ENCODE peak calls at places on chromosomes 13 and 19, in six cellular contexts. Z, L, K, W, M and D are unnamed samples.

GRCh38 chr19:52823676-52824075 is 2.2 kb upstream of the ZNF28 start:
- DNase-seq in Z (no peak), L (no peak), K (no peak), W (no peak), M (no peak), D (no peak)

GRCh38 chr13:90447735-90448103 is 899.8 kb upstream of the MIR17HG start:
- DNase-seq in Z (no peak), L (no peak), K (no peak), W (peak), M (no peak), D (peak)

GRCh38 chr13:73065665-73066350 is 7.0 kb downstream of the KLF5 start:
- DNase-seq in Z (no peak), L (no peak), K (no peak), W (no peak), M (no peak), D (peak)

GRCh38 chr13:101231751-101232428 is 184.4 kb downstream of the NALCN start:
- DNase-seq in Z (no peak), L (no peak), K (no peak), W (no peak), M (no peak), D (no peak)

GRCh38 chr13:80475718-80476117 is 134.8 kb upstream of the SPRY2 start:
- DNase-seq in Z (no peak), L (no peak), K (no peak), W (no peak), M (no peak), D (peak)

GRCh38 chr13:33126909-33127607 is 110.8 kb downstream of the KL start:
- DNase-seq in Z (no peak), L (no peak), K (no peak), W (no peak), M (no peak), D (no peak)

GRCh38 chr13:101149735-101150380 is 266.4 kb downstream of the NALCN start:
- DNase-seq in Z (no peak), L (no peak), K (peak), W (no peak), M (no peak), D (peak)

GRCh38 chr19:4213116-4213515 is 16.2 kb upstream of the EBI3 start:
- DNase-seq in Z (no peak), L (no peak), K (no peak), W (no peak), M (no peak), D (no peak)

GRCh38 chr19:34432797-34433196 is 4.6 kb downstream of the UBA2 start:
- DNase-seq in Z (no peak), L (no peak), K (no peak), W (no peak), M (no peak), D (peak)

GRCh38 chr13:35252536-35253205 is 223.8 kb downstream of the MAB21L1 start:
- DNase-seq in Z (no peak), L (peak), K (no peak), W (no peak), M (no peak), D (no peak)

GRCh38 chr13:103883152-103883551 is 816.9 kb upstream of the SLC10A2 start:
- DNase-seq in Z (peak), L (no peak), K (peak), W (peak), M (no peak), D (peak)

GRCh38 chr19:12687496-12688196 is at the start of gene GNG14:
- DNase-seq in Z (no peak), L (no peak), K (no peak), W (no peak), M (no peak), D (no peak)

GRCh38 chr19:2244122-2244411 is 5.1 kb upstream of the AMH start:
- DNase-seq in Z (no peak), L (no peak), K (no peak), W (no peak), M (no peak), D (no peak)

GRCh38 chr19:12952488-12953455 is 4.3 kb downstream of the GADD45GIP1 start:
- DNase-seq in Z (no peak), L (no peak), K (peak), W (no peak), M (peak), D (no peak)

GRCh38 chr19:41696402-41697197 is 8.5 kb upstream of the CEACAM7 start:
- DNase-seq in Z (no peak), L (no peak), K (no peak), W (no peak), M (no peak), D (peak)

DNA sequence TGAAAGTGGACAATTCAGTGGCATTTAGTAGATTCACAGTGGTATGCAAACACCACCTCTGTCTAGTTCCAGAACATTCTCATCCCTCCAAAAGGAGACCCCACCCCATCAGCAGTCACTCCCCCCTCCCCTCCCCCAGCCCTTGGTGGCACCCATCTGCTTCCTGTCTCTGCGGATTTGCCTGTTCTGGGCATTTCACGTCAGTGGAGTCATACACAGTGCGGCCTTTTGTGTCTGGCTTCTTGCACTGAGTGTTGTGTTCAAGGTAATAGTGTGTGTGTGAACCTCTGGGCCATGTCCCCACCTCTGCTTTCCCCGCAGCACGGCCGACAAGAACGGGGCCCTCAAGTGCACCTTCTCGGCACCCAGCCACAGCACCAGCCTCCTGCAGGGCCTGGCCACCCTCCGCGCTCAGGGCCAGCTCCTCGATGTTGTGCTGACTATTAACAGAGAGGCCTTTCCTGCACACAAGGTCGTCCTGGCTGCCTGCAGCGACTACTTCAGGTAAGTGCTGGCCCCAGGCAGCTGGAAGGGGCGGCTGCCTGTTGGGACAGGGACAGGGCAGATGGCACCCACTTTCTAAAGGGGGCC is 19.4 kb upstream of the CRTC1 start:
- DNase-seq in Z (no peak), L (no peak), K (no peak), W (no peak), M (no peak), D (no peak)
- TF ChIP-seq REST in Z (no peak), L (no peak), K (no peak), W (no peak), M (no peak), D (no peak)

DNA sequence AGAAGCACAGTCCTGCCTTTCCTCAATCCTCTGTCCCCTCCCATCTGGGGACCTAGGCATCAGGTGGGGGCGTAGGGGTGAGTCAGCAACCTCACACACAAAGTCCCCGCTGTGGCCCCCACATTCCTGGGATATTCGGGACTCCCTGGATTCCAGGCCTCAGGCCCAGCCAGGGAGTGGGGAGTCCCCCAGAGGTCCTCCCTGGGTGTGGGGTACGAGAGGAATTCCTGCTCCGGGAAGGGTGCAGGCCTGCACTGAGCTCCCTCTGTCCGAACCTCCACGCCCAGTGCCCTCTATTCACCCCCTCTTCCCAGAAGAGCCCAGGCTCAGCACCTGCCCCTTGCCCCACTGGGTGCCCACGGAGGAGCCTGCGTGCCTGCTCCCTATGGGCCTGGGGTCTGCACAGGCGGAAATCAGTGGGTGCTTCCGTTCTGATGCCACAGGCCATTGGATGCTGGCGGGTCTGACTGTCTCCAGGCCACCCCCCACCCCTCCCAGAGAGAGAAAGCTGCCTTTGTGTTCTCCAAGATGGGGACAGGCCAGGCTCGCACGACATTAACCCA is 3.4 kb downstream of the CADM4 start:
- DNase-seq in Z (peak), L (no peak), K (no peak), W (no peak), M (no peak), D (peak)
- H3K4me3 ChIP-seq in Z (peak), L (no peak), K (no peak), W (no peak), M (no peak), D (peak)

GRCh38 chr13:77891486-77891885 is 27.1 kb downstream of the EDNRB start:
- DNase-seq in Z (no peak), L (no peak), K (no peak), W (no peak), M (no peak), D (no peak)

GRCh38 chr13:77892491-77892890 is 26.1 kb downstream of the EDNRB start:
- DNase-seq in Z (no peak), L (no peak), K (no peak), W (no peak), M (no peak), D (no peak)

GRCh38 chr13:77893066-77893465 is 25.6 kb downstream of the EDNRB start:
- DNase-seq in Z (no peak), L (no peak), K (no peak), W (no peak), M (no peak), D (peak)

GRCh38 chr13:77894743-77895142 is 23.9 kb downstream of the EDNRB start:
- DNase-seq in Z (no peak), L (no peak), K (no peak), W (no peak), M (no peak), D (no peak)

DNA sequence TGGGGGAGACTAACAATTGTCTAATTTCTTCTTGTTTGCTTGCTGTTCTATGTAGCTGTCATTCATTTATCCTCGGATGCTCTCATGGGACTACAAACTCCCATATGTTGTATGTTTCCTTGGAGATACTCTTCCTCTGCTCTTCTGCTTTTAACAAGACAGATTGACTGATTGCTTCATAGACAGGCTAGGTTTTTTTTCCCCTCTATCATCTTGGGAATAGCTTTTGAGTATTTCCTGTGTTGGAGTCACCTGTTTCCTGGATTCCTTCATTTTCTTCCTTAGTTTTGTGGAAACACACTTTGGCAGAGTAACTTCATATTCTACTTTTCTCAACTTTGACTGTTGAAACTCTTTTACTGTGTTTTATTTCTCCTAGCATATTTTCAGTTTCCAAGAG is 27.6 kb downstream of the EDNRB start:
- DNase-seq in Z (no peak), L (no peak), K (no peak), W (no peak), M (no peak), D (no peak)
- H2AFZ ChIP-seq in Z (no peak), L (no peak), K (no peak), W (no peak), M (no peak), D (peak)

GRCh38 chr13:74114202-74114601 is 20.0 kb downstream of the KLF12 start:
- DNase-seq in Z (no peak), L (no peak), K (no peak), W (no peak), M (no peak), D (no peak)
- TF ChIP-seq REST in Z (no peak), L (no peak), K (no peak), W (no peak), M (no peak), D (no peak)